ENCODE peak calls at places on chromosomes 11 and 22, in four cellular contexts. K is spleen, P is pancreas, H is heart right ventricle. S is an unnamed sample. For H3K36me3, the result is how much of the 10 kb centered on the place peaks cover.

GRCh38 chr11:113269096-113269495 is 45.3 kb upstream of the TTC12 start:
- DNase-seq in K (no peak), P (no peak), H (no peak), S (no peak)

GRCh38 chr11:4543561-4543960 is 1.4 kb upstream of the OR52M1 start:
- DNase-seq in K (no peak), P (no peak), H (no peak), S (no peak)

GRCh38 chr11:26841818-26842457 is 120.1 kb upstream of the SLC5A12 start:
- DNase-seq in K (no peak), P (no peak), H (no peak), S (no peak)

GRCh38 chr11:7651140-7651551 is 22.2 kb downstream of the CYB5R2 start:
- DNase-seq in K (no peak), P (no peak), H (no peak), S (no peak)

GRCh38 chr11:77647906-77648305 is 10.3 kb upstream of the CLNS1A start:
- DNase-seq in K (no peak), P (no peak), H (no peak), S (no peak)

GRCh38 chr11:76688146-76688545 is 17.6 kb upstream of the LRRC32 start:
- DNase-seq in K (no peak), P (no peak), H (no peak), S (no peak)

GRCh38 chr22:20615533-20616450 is 108.4 kb downstream of the MED15 start:
- DNase-seq in K (no peak), P (no peak), H (no peak), S (no peak)

GRCh38 chr11:7600205-7600775 is 73.0 kb downstream of the CYB5R2 start:
- DNase-seq in K (no peak), P (no peak), H (no peak), S (peak)

GRCh38 chr11:11349870-11350325 is 3.2 kb downstream of the CSNK2A3 start:
- DNase-seq in K (no peak), P (no peak), H (no peak), S (peak)

GRCh38 chr11:75582935-75583709 is 21.1 kb downstream of the SERPINH1 start:
- DNase-seq in K (peak), P (peak), H (peak), S (peak)

GRCh38 chr11:107856981-107857517 is 1.5 kb downstream of the SLC35F2 start:
- DNase-seq in K (no peak), P (no peak), H (no peak), S (no peak)

GRCh38 chr11:70670684-70671034 is 272.3 kb downstream of the CTTN start:
- DNase-seq in K (no peak), P (peak), H (no peak), S (no peak)

GRCh38 chr11:67486481-67487195 is 3.8 kb downstream of the AIP start:
- DNase-seq in K (no peak), P (no peak), H (no peak), S (no peak)

GRCh38 chr22:22787151-22787550 is 100.5 kb upstream of the IGLL5 start:
- DNase-seq in K (no peak), P (no peak), H (no peak), S (no peak)

GRCh38 chr22:22786301-22787115 is 101.1 kb upstream of the IGLL5 start:
- DNase-seq in K (no peak), P (no peak), H (no peak), S (no peak)

GRCh38 chr22:22783505-22783904 is 104.1 kb upstream of the IGLL5 start:
- DNase-seq in K (no peak), P (no peak), H (no peak), S (no peak)

GRCh38 chr22:22784249-22785039 is 103.2 kb upstream of the IGLL5 start:
- DNase-seq in K (no peak), P (no peak), H (no peak), S (no peak)

DNA sequence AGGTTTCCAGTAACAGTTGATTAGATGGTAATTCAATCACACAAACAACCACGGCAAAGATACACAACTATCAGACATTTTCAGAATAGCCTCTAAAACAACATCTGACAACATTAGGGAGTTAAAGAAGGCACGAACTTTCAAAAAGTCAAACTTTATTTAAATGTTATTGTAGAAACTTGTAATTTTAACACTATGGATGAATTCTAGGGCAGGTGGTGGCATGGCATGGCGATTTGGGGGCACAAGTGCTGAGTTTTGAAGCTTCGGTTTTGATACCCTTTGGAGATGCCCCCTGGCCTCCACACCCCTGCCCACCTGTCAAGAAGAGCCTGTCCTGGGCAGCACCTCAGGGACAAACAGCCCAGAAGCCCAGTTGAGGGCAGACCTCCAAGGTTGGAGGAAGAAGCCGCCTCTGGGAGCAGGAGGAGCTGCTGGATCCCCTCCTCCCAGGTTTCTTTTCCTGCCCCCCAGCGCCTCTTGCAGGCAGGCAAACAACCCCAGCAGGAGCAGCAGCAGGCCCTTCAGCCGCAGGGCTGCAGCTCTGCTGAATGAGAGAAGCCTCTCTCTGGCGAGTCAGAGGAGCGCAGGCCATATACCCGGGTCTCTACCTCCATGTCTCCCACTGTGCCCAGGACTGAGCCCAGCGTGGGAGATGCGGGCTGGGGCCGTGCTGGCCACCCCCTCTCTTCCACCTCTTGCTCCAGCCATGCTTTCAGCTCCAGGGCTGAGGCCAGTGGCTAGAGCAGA is 102.1 kb upstream of the IGLL5 start:
- DNase-seq in K (no peak), P (no peak), H (no peak), S (no peak)
- H3K27ac ChIP-seq in K (no peak), P (no peak), H (no peak), S (no peak)

DNA sequence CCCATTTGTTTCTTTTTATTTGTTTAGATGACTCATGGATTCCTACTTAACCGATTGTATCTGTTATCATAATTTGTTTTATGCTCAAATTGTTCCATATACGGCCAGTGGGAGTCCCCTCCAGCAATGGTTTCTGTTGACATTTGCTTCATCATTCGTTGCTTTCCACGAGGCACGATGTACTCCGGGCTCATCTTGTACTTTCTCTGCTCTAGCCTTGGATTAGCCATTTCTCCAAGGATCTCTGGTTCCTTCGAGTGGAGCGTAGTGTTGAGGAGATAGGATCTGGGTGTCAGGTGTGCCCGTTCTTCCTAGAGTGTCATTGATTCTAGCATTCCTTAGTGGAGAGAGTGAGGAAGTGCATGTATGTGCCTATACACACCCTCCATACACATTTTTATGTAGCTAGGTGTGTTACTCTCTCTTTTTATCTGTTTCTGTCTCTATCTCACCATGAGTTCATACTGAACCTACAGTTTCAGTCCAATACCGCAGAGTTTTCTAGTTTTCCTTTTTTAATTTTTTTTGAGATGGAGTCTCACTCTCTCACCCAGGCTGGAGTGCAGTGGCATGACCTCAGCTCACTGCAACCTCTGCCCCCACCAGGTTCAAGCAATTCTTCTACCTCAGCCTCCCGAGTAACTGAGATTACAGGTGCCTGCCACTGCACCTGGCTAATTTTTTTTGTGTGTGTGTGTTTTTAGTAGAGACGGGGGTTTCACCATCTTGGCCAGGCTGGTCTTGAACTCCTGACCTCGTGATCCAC is 31.4 kb downstream of the TECTA start:
- DNase-seq in K (no peak), P (no peak), H (no peak), S (no peak)
- TF ChIP-seq CTCF in K (no peak), P (no peak), H (no peak), S (no peak)

GRCh38 chr22:50465066-50465465 is 9.8 kb downstream of the SBF1 start:
- DNase-seq in K (no peak), P (no peak), H (no peak), S (no peak)
- H3K36me3 ChIP-seq in K (half or more), P (half or more), H (under half), S (under half)

GRCh38 chr11:45473491-45473890 is 187.3 kb upstream of the SYT13 start:
- DNase-seq in K (peak), P (no peak), H (no peak), S (no peak)

GRCh38 chr11:45468265-45468856 is 182.2 kb upstream of the SYT13 start:
- DNase-seq in K (peak), P (no peak), H (no peak), S (no peak)

GRCh38 chr11:45472713-45473317 is 186.7 kb upstream of the SYT13 start:
- DNase-seq in K (peak), P (no peak), H (no peak), S (no peak)

GRCh38 chr11:45471002-45471665 is 185.0 kb upstream of the SYT13 start:
- DNase-seq in K (peak), P (no peak), H (no peak), S (no peak)

DNA sequence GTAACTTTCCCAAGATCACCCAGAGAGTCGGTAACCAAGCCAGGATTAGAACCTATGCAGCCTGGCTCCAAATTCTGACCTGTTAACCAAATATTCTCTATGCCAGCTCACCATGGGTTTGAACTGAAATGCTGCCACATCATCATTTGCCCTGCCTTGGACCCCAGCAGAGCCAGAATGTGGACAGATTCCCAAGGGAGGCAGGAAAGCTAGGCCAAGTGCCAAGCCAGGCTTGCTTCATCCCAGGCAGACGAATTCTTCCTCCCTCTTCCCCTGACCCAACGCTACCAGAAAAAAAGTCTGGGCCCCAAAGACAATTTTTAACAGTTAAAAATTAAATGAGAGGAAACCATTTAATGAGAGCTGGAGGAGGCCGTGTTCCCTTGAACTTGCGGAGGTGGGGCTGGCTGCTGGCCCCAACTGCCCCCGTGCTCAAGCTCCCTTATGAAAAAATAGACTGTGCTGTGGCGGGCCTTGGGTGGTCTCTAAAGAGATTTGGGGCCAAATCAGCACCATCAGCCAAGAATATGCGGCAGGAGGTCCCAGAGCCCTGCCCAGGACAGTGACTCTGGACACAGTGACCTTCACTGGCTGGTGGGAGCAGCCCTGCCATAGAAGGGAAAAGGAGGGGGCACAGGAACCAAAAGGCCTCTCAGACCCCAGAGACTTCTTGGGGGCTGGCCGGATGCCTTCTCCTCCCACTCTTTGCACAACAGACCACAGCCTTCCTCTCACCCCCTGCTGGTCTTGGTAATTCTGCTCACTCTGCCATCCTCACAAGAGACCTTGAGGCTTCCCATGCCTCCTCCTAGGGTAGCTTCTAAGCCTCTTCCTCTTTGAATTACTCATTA is 184.2 kb upstream of the SYT13 start:
- DNase-seq in K (peak), P (no peak), H (peak), S (peak)
- H3K27ac ChIP-seq in K (no peak), P (no peak), H (no peak), S (no peak)

GRCh38 chr11:68593441-68593840 is 90.9 kb upstream of the GAL start:
- DNase-seq in K (no peak), P (no peak), H (no peak), S (no peak)

GRCh38 chr11:68601147-68601546 is 83.2 kb upstream of the GAL start:
- DNase-seq in K (no peak), P (no peak), H (no peak), S (no peak)

GRCh38 chr11:68594123-68594522 is 90.2 kb upstream of the GAL start:
- DNase-seq in K (no peak), P (no peak), H (no peak), S (no peak)

GRCh38 chr11:68596231-68596630 is 88.1 kb upstream of the GAL start:
- DNase-seq in K (no peak), P (no peak), H (no peak), S (no peak)

GRCh38 chr11:68598816-68599653 is 85.3 kb upstream of the GAL start:
- DNase-seq in K (no peak), P (no peak), H (no peak), S (no peak)
- TF ChIP-seq CTCF in K (no peak), P (no peak), H (no peak), S (no peak)

DNA sequence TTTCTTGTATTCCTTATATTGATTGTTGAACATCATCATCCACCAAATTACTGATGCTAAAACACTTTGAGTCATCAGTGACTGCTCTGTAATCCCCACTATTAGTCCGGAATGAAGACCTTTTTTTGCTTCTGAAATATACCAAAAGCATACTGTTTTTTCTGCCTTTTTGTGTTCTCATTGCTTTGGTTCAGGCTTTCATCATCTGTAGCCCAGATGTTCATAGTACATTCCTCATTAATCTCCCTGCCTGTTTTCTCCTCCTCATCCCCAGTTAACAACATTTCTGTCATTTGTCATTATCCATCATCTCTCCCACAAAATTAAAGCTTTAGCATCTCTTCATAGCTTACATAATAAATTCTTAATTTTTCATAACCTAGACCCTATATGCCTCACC is 9.2 kb downstream of the CEP57 start:
- DNase-seq in K (no peak), P (no peak), H (no peak), S (no peak)
- H3K36me3 ChIP-seq in K (under half), P (under half), H (under half), S (under half)

GRCh38 chr22:35308480-35308945 is 8.8 kb downstream of the TOM1 start:
- DNase-seq in K (no peak), P (no peak), H (no peak), S (no peak)
- H3K27ac ChIP-seq in K (no peak), P (no peak), H (no peak), S (no peak)

GRCh38 chr11:97254790-97255189 is 865.0 kb downstream of the JRKL start:
- DNase-seq in K (no peak), P (no peak), H (no peak), S (no peak)

GRCh38 chr11:97259434-97259833 is 869.6 kb downstream of the JRKL start:
- DNase-seq in K (no peak), P (no peak), H (no peak), S (no peak)

DNA sequence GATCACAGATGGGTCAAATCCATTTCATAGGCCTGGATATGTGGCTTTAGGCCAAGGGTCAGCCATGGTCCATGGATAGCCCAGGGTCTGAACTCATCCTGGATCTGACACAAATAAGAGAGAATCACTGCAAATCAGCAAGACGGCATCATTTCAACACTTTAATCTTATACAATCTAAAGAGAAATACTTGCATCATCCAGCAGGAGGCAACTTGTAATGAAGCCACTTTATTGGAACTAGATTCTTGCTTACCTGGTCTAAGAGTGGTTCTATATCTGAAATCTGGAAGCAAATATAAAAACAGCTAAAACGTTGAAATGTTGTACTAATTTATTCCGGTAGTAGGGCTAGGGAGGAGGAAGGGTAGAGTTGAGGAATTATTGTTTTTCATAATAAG is 870.1 kb downstream of the JRKL start:
- DNase-seq in K (no peak), P (no peak), H (no peak), S (no peak)
- TF ChIP-seq CTCF in K (no peak), P (no peak), H (no peak), S (no peak)

DNA sequence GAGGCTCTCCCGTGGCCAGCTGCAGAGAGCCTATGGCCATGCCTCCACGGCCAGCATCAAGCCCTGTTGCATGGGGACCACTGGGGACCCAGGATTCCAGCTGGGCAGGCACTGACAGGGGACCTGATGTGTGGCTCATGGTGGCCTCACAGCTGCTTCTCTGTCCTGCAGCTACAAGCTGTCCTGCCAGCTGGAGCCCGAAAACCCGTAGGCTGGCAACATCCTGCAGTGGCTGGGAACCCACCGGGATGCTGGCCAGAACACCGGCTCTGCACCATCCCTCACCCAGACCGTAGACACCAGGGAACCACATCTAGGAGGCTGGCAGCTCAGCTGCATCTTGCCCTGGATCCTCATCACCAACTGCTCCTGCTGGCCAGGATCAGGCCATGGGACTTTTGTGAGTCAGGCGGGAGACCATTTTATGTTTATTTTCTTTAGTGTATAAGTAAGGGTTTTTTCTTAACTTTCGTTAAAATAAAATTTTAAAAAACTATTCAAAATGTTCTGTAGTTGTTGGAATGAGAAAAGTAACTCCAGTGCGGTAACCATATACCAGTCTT is 7.9 kb downstream of the RGL4 start:
- DNase-seq in K (no peak), P (peak), H (no peak), S (no peak)
- H3K36me3 ChIP-seq in K (half or more), P (under half), H (under half), S (half or more)

GRCh38 chr22:49360746-49361145 is 466.9 kb downstream of the BRD1 start:
- DNase-seq in K (no peak), P (no peak), H (no peak), S (no peak)
- H3K27ac ChIP-seq in K (no peak), P (no peak), H (no peak), S (no peak)